ENCODE peak calls at places on chromosomes 2 and 18, in eight cellular contexts. X is NCI-H510A; L is stimulated activated CD8-positive, alpha-beta memory T cell treated with anti-CD3 and anti-CD28 coated beads, Interleukin-7, amount 100 ng/mL, for 4 hours; K is EH; Q is stimulated activated CD4-positive, alpha-beta T cell treated with anti-CD3 and anti-CD28 coated beads, Interleukin-1b, Interleukin-23, amount 100 ng/mL, for 4 hours; Z is activated CD8-positive, alpha-beta memory T cell treated with anti-CD3 and anti-CD28 coated beads for 24 hours; N is activated naive CD4-positive, alpha-beta T cell treated with anti-CD3 and anti-CD28 coated beads for 36 hours; E is NCI-H526. P is an unnamed sample.

GRCh38 chr2:70570041-70570661 is 16.5 kb upstream of the TGFA start:
- DNase-seq in K (peak), Q (no peak), N (no peak), X (no peak), L (no peak), Z (no peak), E (no peak), P (peak)

GRCh38 chr2:127612111-127612822 is 33.7 kb upstream of the GPR17 start:
- DNase-seq in Z (no peak), N (peak), L (no peak), Q (no peak), X (no peak), K (no peak), E (no peak), P (no peak)

GRCh38 chr2:202406445-202406967 is 30.4 kb downstream of the BMPR2 start:
- DNase-seq in E (no peak), N (no peak), L (no peak), Q (no peak), K (no peak), Z (no peak), X (no peak), P (no peak)

GRCh38 chr18:62450546-62451395 is 72.1 kb upstream of the ZCCHC2 start:
- DNase-seq in X (no peak), K (peak), N (no peak), Z (no peak), L (no peak), E (no peak), Q (no peak), P (peak)

GRCh38 chr18:37572736-37573135 is 7.1 kb upstream of the CELF4 start:
- DNase-seq in L (no peak), E (no peak), K (no peak), Z (no peak), N (no peak), X (no peak), Q (no peak), P (no peak)

GRCh38 chr2:101759162-101759561 is 61.7 kb downstream of the MAP4K4 start:
- DNase-seq in X (no peak), Z (no peak), L (no peak), Q (no peak), K (peak), E (no peak), N (no peak), P (peak)

GRCh38 chr2:82330104-82330503 is 2025.6 kb upstream of the LRRTM1 start:
- DNase-seq in K (no peak), N (no peak), L (no peak), E (no peak), Z (no peak), X (no peak), Q (no peak), P (no peak)

GRCh38 chr2:149597050-149598013 is 9.8 kb upstream of the MMADHC start:
- DNase-seq in L (no peak), Q (peak), E (peak), K (peak), Z (peak), N (peak), X (peak), P (peak)

GRCh38 chr2:74070991-74071390 is 76.7 kb downstream of the BOLA3 start:
- DNase-seq in Z (no peak), N (no peak), K (no peak), Q (no peak), E (no peak), X (no peak), L (no peak), P (no peak)

GRCh38 chr2:39435974-39436591 is 1.0 kb downstream of the MAP4K3 start:
- DNase-seq in N (peak), X (no peak), K (peak), L (no peak), E (peak), Z (no peak), Q (no peak), P (peak)